ENCODE peak calls at places on chromosome 21, in four cellular contexts. One of them, this sample, is unnamed.

GRCh38 chr21:33800753-33801423 is 114.7 kb downstream of the ATP5PO start:
- DNase-seq in lower leg skin: no peak
- DNase-seq in transverse colon: no peak
- DNase-seq in ovary: no peak
- DNase-seq in this sample: no peak

GRCh38 chr21:46550511-46550941 is 54.4 kb downstream of the S100B start:
- DNase-seq in transverse colon: no peak
- DNase-seq in lower leg skin: peak; percentile 11
- DNase-seq in ovary: no peak
- DNase-seq in this sample: no peak

GRCh38 chr21:39120876-39121599 is 62.2 kb downstream of the PSMG1 start:
- DNase-seq in transverse colon: no peak
- DNase-seq in lower leg skin: no peak
- DNase-seq in ovary: no peak
- DNase-seq in this sample: no peak

GRCh38 chr21:26920055-26920454 is 46.8 kb downstream of the ADAMTS5 start:
- DNase-seq in lower leg skin: no peak
- DNase-seq in transverse colon: no peak
- DNase-seq in ovary: no peak
- DNase-seq in this sample: no peak

GRCh38 chr21:39386194-39386593 is 37.3 kb upstream of the HMGN1 start:
- DNase-seq in ovary: peak; percentile 42
- DNase-seq in transverse colon: no peak
- DNase-seq in lower leg skin: no peak
- DNase-seq in this sample: no peak

GRCh38 chr21:26840912-26841311 is 4.3 kb downstream of the ADAMTS1 start:
- DNase-seq in lower leg skin: peak; percentile 60
- DNase-seq in ovary: peak; percentile 37
- DNase-seq in transverse colon: no peak
- DNase-seq in this sample: no peak

GRCh38 chr21:23542097-23542496 is 2065.2 kb downstream of the MRPL39 start:
- DNase-seq in transverse colon: no peak
- DNase-seq in lower leg skin: no peak
- DNase-seq in ovary: no peak
- DNase-seq in this sample: no peak

GRCh38 chr21:26845066-26845749 is at the start of gene ADAMTS1:
- DNase-seq in lower leg skin: peak; percentile 83
- DNase-seq in transverse colon: peak; percentile 76
- DNase-seq in ovary: peak; percentile 97
- DNase-seq in this sample: peak; percentile 53

GRCh38 chr21:26123012-26123411 is 47.6 kb downstream of the APP start:
- DNase-seq in ovary: no peak
- DNase-seq in transverse colon: no peak
- DNase-seq in lower leg skin: no peak
- DNase-seq in this sample: no peak

GRCh38 chr21:27246741-27247140 is 279.9 kb upstream of the ADAMTS5 start:
- DNase-seq in lower leg skin: no peak
- DNase-seq in transverse colon: no peak
- DNase-seq in ovary: no peak
- DNase-seq in this sample: peak; percentile 15

GRCh38 chr21:34888569-34889286 is 160.4 kb downstream of the RUNX1 start:
- DNase-seq in ovary: peak; percentile 90
- DNase-seq in lower leg skin: peak; percentile 92
- DNase-seq in transverse colon: peak; percentile 96
- DNase-seq in this sample: peak; percentile 96
- TF ChIP-seq POLR2A in ovary: peak; percentile 67
- TF ChIP-seq POLR2A in lower leg skin: no peak
- TF ChIP-seq POLR2A in transverse colon: peak; percentile 97
- TF ChIP-seq POLR2A in this sample: peak; percentile 97

GRCh38 chr21:44297525-44298290 is 2.1 kb upstream of the PFKL start:
- DNase-seq in lower leg skin: peak; percentile 88
- DNase-seq in transverse colon: peak; percentile 91
- DNase-seq in ovary: peak; percentile 64
- DNase-seq in this sample: peak; percentile 99
- TF ChIP-seq POLR2A in lower leg skin: no peak
- TF ChIP-seq POLR2A in transverse colon: no peak
- TF ChIP-seq POLR2A in ovary: no peak
- TF ChIP-seq POLR2A in this sample: no peak

DNA sequence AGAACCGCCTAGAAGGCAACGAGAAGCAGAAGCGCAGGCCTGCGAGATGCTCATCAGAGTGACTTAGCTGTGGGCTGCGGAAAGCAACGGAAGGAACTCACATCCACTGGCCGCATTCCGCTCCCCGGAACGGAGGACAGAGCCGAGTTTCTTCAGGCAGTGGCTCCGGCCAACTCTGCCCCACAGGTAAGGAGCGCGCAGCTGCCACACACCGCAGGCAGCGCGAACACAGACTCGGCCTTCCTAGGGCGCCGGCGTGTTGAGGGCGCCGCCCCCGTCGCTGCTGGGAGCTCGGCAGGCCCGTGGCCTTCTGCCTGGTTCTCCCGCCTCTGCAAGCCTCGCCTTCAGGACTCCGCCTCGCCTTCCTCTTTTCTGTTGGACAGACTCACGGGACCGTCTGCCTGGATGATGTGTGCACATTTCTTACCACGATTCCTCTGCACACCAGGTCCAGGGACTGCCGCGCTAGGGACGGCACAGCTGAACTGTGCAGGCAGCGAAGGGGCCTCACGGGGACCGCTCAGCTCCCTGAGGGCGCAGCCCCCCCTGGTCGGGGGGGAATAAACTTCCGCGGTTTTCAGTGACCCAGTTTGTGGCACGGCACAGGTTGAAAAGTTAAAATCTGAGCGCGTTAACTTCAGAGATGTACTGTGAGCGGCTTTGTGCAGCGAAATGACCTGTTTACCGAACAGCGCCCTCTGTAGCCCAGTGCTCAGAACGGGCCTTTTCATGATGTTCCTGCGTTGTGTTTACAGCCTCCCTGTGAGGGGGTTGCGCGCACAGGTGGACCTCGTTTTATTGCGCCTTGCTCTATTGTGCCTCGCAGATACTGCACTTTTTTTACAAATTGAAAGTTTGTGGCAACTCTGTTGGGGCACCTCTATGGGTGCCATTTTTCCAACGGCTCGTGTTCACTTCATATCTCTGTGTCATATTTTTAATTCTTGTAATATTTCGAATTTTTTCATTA is 15.8 kb downstream of the TCP10L start:
- DNase-seq in ovary: peak; percentile 71
- DNase-seq in lower leg skin: peak; percentile 62
- DNase-seq in transverse colon: peak; percentile 83
- DNase-seq in this sample: peak; percentile 84
- TF ChIP-seq POLR2A in ovary: no peak
- TF ChIP-seq POLR2A in lower leg skin: no peak
- TF ChIP-seq POLR2A in transverse colon: peak; percentile 24
- TF ChIP-seq POLR2A in this sample: peak; percentile 58

DNA sequence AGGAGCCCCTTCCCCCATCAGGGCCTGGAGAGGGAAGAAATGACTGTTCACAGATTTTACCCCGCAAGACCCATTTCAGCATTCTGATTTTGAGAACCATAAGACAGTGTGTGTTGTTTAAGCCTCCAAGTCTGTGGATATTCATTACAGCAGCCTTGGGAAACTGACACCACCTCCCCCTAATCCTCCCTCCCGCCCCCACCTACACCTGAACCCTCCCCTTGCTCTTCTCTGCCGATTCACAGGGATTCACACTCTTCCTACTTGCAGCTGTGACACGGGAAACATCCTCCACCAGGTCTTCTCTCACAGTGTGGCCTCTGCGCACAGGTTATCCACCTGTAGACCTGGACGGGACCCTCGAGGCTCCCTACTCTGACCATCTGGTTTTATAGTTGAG is 50.1 kb downstream of the RIPK4 start:
- DNase-seq in transverse colon: no peak
- DNase-seq in lower leg skin: no peak
- DNase-seq in ovary: no peak
- DNase-seq in this sample: no peak
- TF ChIP-seq POLR2A in transverse colon: no peak
- TF ChIP-seq POLR2A in lower leg skin: no peak
- TF ChIP-seq POLR2A in ovary: no peak
- TF ChIP-seq POLR2A in this sample: no peak

DNA sequence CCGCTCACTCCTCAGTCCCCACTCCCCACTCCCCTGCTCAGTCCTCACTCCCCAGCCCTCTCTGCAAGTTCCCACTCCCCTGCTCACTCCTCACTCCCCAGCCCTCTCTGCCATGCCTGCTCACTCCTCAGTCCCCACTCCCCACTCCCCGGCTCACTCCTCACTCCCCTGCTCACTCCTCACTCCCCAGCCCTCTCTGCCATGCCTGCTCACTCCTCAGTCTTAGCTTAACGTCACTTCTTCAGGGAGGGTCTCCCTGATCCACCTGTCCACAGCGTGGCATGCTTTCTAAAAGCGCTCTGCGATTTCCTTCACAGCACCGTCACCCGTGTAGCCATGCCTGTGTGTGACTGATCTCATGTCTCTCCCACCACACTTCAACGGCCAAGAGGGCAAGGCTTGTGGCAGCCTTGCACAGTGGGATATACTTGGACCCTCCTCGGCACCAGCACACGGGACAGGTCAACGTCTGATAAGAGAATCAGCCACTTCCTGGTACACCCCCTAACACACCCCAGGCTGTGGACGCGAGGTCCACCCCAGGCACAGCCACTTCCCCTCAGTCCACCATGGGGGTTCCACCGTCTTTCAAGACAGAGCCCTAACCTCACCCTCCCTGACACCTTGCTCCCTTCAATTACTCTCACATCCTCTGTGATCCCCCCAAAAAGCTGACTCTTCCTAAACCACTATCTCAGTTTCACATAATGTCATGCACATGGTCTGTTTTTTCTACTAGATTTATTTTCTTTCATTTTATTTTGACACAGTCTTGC is 14.0 kb downstream of the PRDM15 start:
- DNase-seq in transverse colon: peak; percentile 21
- DNase-seq in ovary: no peak
- DNase-seq in lower leg skin: no peak
- DNase-seq in this sample: no peak
- TF ChIP-seq POLR2A in transverse colon: no peak
- TF ChIP-seq POLR2A in ovary: no peak
- TF ChIP-seq POLR2A in lower leg skin: no peak
- TF ChIP-seq POLR2A in this sample: no peak

DNA sequence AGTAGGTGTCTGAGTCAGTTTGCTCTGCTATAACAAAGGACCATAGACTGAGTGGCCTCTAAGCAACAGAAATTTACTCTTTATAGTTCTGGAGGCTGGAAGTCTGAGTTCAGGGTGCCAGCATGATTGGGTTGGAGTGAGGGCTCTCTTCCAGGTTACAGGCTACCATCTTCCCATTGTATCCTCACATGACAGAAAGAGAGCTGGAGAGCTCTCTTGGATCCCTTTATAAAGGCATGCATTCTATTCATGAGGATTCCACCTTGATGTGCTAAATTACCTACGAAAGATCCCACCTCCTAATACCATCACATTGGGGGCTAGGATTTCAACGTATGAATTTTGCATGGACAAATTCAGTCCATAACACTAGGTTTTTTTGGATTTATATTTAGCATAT is 79.6 kb downstream of the LTN1 start:
- DNase-seq in ovary: no peak
- DNase-seq in lower leg skin: no peak
- DNase-seq in transverse colon: no peak
- DNase-seq in this sample: no peak
- TF ChIP-seq POLR2A in ovary: no peak
- TF ChIP-seq POLR2A in lower leg skin: no peak
- TF ChIP-seq POLR2A in transverse colon: no peak
- TF ChIP-seq POLR2A in this sample: no peak

GRCh38 chr21:16533692-16534407 is 804.1 kb downstream of the USP25 start:
- DNase-seq in transverse colon: no peak
- DNase-seq in lower leg skin: no peak
- DNase-seq in ovary: no peak
- DNase-seq in this sample: no peak

GRCh38 chr21:16535100-16535418 is 805.3 kb downstream of the USP25 start:
- DNase-seq in transverse colon: peak; percentile 30
- DNase-seq in ovary: peak; percentile 94
- DNase-seq in lower leg skin: peak; percentile 87
- DNase-seq in this sample: peak; percentile 40

GRCh38 chr21:16536661-16537359 is 807.0 kb downstream of the USP25 start:
- DNase-seq in lower leg skin: no peak
- DNase-seq in transverse colon: no peak
- DNase-seq in ovary: no peak
- DNase-seq in this sample: no peak

GRCh38 chr21:16532841-16533240 is 803.1 kb downstream of the USP25 start:
- DNase-seq in ovary: no peak
- DNase-seq in lower leg skin: no peak
- DNase-seq in transverse colon: no peak
- DNase-seq in this sample: no peak

DNA sequence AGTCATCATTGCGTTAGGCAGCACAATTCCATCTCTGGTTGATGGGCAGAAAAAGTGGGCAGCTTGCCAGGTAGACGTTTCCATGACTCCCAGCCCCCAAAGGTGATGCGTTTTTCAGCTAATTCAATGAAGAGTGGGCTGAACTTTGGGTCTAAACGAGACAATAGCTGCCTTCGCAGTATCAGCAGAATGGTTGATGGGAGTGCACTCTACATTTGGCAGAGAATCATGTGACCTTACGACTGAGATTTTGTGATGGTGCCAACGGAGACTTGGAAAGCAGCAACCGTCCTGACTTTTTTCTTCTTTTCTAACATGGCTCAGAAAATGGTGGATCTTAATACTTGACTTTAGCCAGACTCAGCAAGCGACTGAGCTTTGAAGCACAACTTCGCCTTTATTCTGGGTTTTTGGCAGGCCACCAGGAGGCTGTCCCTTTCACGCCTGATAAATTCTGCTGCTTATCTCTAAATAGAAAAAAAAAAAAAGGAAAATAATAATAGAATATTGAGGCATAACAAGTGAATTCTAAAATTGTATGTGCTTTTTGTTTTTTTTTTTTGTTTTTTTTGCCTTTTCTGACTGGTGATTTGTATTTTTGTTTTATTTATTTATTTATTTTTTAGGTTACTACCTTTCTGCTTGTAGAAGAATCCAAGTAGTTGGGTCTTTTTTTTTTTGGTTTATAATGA is 804.8 kb downstream of the USP25 start:
- DNase-seq in lower leg skin: peak; percentile 79
- DNase-seq in transverse colon: peak; percentile 16
- DNase-seq in ovary: peak; percentile 88
- DNase-seq in this sample: peak; percentile 5
- TF ChIP-seq POLR2A in lower leg skin: no peak
- TF ChIP-seq POLR2A in transverse colon: no peak
- TF ChIP-seq POLR2A in ovary: no peak
- TF ChIP-seq POLR2A in this sample: no peak

GRCh38 chr21:42496839-42497202 is 797 bp upstream of the RSPH1 start:
- DNase-seq in ovary: peak; percentile 51
- DNase-seq in transverse colon: no peak
- DNase-seq in lower leg skin: no peak
- DNase-seq in this sample: no peak

GRCh38 chr21:42495765-42496119 is 282 bp downstream of the RSPH1 start:
- DNase-seq in lower leg skin: no peak
- DNase-seq in transverse colon: peak; percentile 74
- DNase-seq in ovary: no peak
- DNase-seq in this sample: no peak

GRCh38 chr21:42495027-42495426 is 997 bp downstream of the RSPH1 start:
- DNase-seq in transverse colon: no peak
- DNase-seq in lower leg skin: no peak
- DNase-seq in ovary: no peak
- DNase-seq in this sample: no peak

GRCh38 chr21:42498012-42498411 is 2.0 kb upstream of the RSPH1 start:
- DNase-seq in ovary: no peak
- DNase-seq in lower leg skin: no peak
- DNase-seq in transverse colon: no peak
- DNase-seq in this sample: no peak

GRCh38 chr21:42496120-42496838 is at the start of gene RSPH1:
- DNase-seq in transverse colon: peak; percentile 100
- DNase-seq in lower leg skin: peak; percentile 99
- DNase-seq in ovary: peak; percentile 100
- DNase-seq in this sample: peak; percentile 99
- TF ChIP-seq POLR2A in transverse colon: peak; percentile 76
- TF ChIP-seq POLR2A in lower leg skin: no peak
- TF ChIP-seq POLR2A in ovary: peak; percentile 93
- TF ChIP-seq POLR2A in this sample: peak; percentile 61

GRCh38 chr21:37365657-37366487 is 701 bp upstream of the DYRK1A start:
- DNase-seq in transverse colon: peak; percentile 76
- DNase-seq in lower leg skin: peak; percentile 58
- DNase-seq in ovary: peak; percentile 67
- DNase-seq in this sample: peak; percentile 57
- TF ChIP-seq POLR2A in transverse colon: peak; percentile 84
- TF ChIP-seq POLR2A in lower leg skin: no peak
- TF ChIP-seq POLR2A in ovary: peak; percentile 66
- TF ChIP-seq POLR2A in this sample: peak; percentile 68

This sample was measured in H54.